ENCODE peak calls at places on chromosomes 16 and 17, in four cellular contexts. Q, I, T and P are unnamed samples.
A peak's percentile ranks its signal among the peaks of the same experiment; 100 is the strongest.

GRCh38 chr17:46108550-46109110 is 84.6 kb downstream of the KANSL1 start:
- DNase-seq in T (no peak), I (no peak), Q (peak; percentile 61), P (no peak)

GRCh38 chr17:78609198-78609597 is 32.0 kb upstream of the DNAH17 start:
- DNase-seq in I (no peak), T (no peak), Q (no peak), P (no peak)

GRCh38 chr16:70701998-70702397 is 16.1 kb upstream of the MTSS2 start:
- DNase-seq in I (no peak), Q (no peak), T (no peak), P (no peak)

GRCh38 chr16:56347166-56347565 is 78.2 kb downstream of the AMFR start:
- DNase-seq in T (no peak), Q (no peak), I (no peak), P (no peak)

GRCh38 chr17:1709403-1709891 is 730 bp downstream of the TLCD2 start:
- DNase-seq in T (no peak), Q (no peak), I (no peak), P (no peak)

GRCh38 chr16:12901597-12902436 is at the start of gene SHISA9:
- DNase-seq in Q (no peak), T (no peak), I (no peak), P (no peak)

GRCh38 chr17:42519546-42520444 is 16.2 kb upstream of the NAGLU start:
- DNase-seq in I (no peak), T (peak; percentile 51), Q (peak; percentile 90), P (peak; percentile 63)

GRCh38 chr17:14429084-14429483 is 128.2 kb downstream of the HS3ST3B1 start:
- DNase-seq in I (no peak), Q (no peak), T (no peak), P (no peak)

GRCh38 chr16:12708266-12708665 is 95.4 kb downstream of the CPPED1 start:
- DNase-seq in I (no peak), Q (no peak), T (no peak), P (no peak)

GRCh38 chr16:13873835-13874438 is 46.0 kb upstream of the ERCC4 start:
- DNase-seq in Q (peak; percentile 60), T (no peak), I (no peak), P (peak; percentile 67)

GRCh38 chr16:83363521-83363920 is 444.3 kb upstream of the HSBP1 start:
- DNase-seq in I (no peak), Q (no peak), T (no peak), P (no peak)

GRCh38 chr17:61403846-61404701 is 4.4 kb downstream of the TBX2 start:
- DNase-seq in T (no peak), I (no peak), Q (no peak), P (no peak)

GRCh38 chr16:3017262-3017805 is 649 bp downstream of the CLDN6 start:
- DNase-seq in Q (no peak), T (no peak), I (no peak), P (no peak)

GRCh38 chr16:27337024-27337423 is 23.2 kb downstream of the IL4R start:
- DNase-seq in Q (no peak), T (no peak), I (no peak), P (no peak)

GRCh38 chr17:28347261-28347891 is 10.0 kb downstream of the POLDIP2 start:
- DNase-seq in I (no peak), Q (no peak), T (no peak), P (no peak)

GRCh38 chr17:34095101-34095500 is 160.0 kb upstream of the CCL2 start:
- DNase-seq in I (no peak), Q (no peak), T (no peak), P (no peak)

GRCh38 chr17:61806081-61806828 is 57.1 kb downstream of the BRIP1 start:
- DNase-seq in T (no peak), I (no peak), Q (no peak), P (no peak)

GRCh38 chr17:60971515-60972369 is 294.1 kb downstream of the BCAS3 start:
- DNase-seq in I (peak; percentile 4), Q (peak; percentile 56), T (peak; percentile 5), P (peak; percentile 13)

GRCh38 chr17:74987909-74988711 is 678 bp downstream of the CDR2L start:
- DNase-seq in T (no peak), I (no peak), Q (no peak), P (no peak)

GRCh38 chr17:72575542-72576233 is 454.9 kb downstream of the SOX9 start:
- DNase-seq in I (no peak), Q (peak; percentile 72), T (no peak), P (no peak)

GRCh38 chr16:72561-73537 is at the start of gene RHBDF1:
- DNase-seq in I (no peak), Q (no peak), T (no peak), P (no peak)

GRCh38 chr16:68416057-68417046 is 32.0 kb downstream of the SMPD3 start:
- DNase-seq in T (no peak), Q (no peak), I (no peak), P (no peak)

GRCh38 chr17:8606415-8606814 is 24.1 kb downstream of the MYH10 start:
- DNase-seq in T (no peak), Q (no peak), I (no peak), P (no peak)

GRCh38 chr17:58702708-58703107 is 10.3 kb downstream of the RAD51C start:
- DNase-seq in I (no peak), Q (no peak), T (no peak), P (no peak)

GRCh38 chr17:40563371-40564052 is 1.8 kb downstream of the CCR7 start:
- DNase-seq in Q (no peak), T (no peak), I (no peak), P (no peak)

GRCh38 chr17:50834786-50835562 is 412 bp upstream of the WFIKKN2 start:
- DNase-seq in T (no peak), I (no peak), Q (no peak), P (no peak)

GRCh38 chr17:74373838-74374606 is 6.7 kb downstream of the GPR142 start:
- DNase-seq in Q (peak; percentile 95), T (no peak), I (no peak), P (no peak)

GRCh38 chr16:3971261-3971660 is 90.7 kb upstream of the CREBBP start:
- DNase-seq in I (peak; percentile 1), T (no peak), Q (no peak), P (no peak)

GRCh38 chr16:21026846-21027245 is 123.8 kb downstream of the DNAH3 start:
- DNase-seq in I (no peak), Q (no peak), T (no peak), P (no peak)

GRCh38 chr17:65601881-65602280 is 40.4 kb upstream of the AXIN2 start:
- DNase-seq in Q (no peak), I (no peak), T (no peak), P (no peak)

GRCh38 chr16:81451753-81452680 is 7.4 kb downstream of the CMIP start:
- DNase-seq in I (no peak), Q (peak; percentile 99), T (no peak), P (no peak)

GRCh38 chr17:81631482-81631881 is 5.4 kb downstream of the NPLOC4 start:
- DNase-seq in Q (no peak), T (no peak), I (no peak), P (no peak)

GRCh38 chr17:81636505-81637288 is at the start of the genes NPLOC4 and TSPAN10:
- DNase-seq in I (peak; percentile 49), Q (peak; percentile 71), T (peak; percentile 58), P (peak; percentile 64)

GRCh38 chr17:81638683-81639082 is 1.7 kb downstream of the TSPAN10 start:
- DNase-seq in T (no peak), I (no peak), Q (no peak), P (no peak)

GRCh38 chr17:81635973-81636504 is 873 bp downstream of the NPLOC4 start:
- DNase-seq in Q (no peak), I (no peak), T (no peak), P (no peak)

DNA sequence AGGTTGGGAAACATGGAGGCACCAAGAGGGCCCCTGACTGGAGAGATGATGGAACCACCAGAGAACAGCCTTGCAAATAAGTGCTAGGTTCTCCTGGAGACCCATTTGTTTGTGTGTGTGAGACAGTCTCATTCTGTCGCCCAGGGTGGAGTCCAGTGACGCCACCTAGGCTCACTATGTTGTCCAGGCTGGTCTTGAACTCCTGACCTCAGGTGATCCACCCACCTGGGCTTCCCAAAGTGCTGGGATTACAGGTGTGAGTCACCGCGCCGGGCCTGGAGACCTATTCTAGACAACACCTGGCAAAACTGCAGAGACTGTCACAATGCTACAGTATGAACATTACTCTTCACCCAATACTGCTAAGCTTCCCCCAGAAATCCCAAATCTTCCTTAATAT is 1.5 kb downstream of the NPLOC4 start:
- DNase-seq in I (no peak), Q (no peak), T (no peak), P (no peak)
- TF ChIP-seq YY1 in I (no peak), Q (no peak), T (no peak), P (no peak)

GRCh38 chr16:30355954-30356308 is 823 bp upstream of the CD2BP2 start:
- DNase-seq in Q (no peak), T (no peak), I (no peak), P (no peak)
- H3K4me3 ChIP-seq in Q (peak overlapping the region; percentile 88), T (peak overlapping the region; percentile 51), I (peak overlapping the region; percentile 94), P (peak overlapping the region; percentile 88)

DNA sequence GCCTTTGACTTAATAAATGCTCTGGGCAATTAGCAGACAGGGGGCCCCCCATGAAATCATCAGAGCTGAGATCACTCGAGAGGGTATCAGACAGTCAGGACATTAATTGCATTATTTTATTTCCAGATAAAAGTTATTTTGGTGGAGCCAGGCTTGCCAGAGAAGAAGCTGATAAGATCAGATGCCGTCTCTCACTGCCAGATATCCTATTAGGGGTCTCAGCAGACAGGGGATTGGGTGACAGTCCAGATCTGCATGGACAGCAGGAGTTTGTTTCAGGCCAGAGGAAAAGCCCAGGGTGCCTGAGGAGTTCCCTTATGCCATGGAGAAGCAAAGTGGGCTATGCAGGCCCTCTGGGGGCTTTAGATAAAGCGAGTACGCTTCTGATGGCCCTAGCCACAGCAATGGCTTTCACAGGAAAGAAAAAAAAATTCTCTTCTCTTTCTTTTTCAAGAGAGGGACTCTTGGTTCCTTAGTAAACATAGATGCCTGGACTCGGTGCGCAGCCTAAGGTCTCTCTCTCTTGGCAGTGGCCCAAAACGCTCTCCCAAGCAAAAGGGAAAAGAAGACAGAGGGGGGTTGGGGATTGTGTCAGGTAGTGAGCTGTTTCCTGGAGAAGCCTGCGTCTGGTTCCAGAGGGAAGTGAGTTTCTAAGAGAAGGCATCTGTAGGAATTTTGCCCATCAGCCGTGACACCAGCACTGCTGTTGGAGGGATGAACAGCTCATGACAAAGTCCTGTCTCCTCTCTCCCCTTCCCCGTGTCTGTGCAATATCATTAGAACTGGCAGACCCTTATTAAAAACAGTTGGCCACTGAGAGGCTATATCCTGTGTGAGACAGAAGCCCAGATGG is 166.4 kb upstream of the FOXF1 start:
- DNase-seq in Q (no peak), T (no peak), I (no peak), P (no peak)
- TF ChIP-seq SUZ12 in Q (no peak), T (no peak), I (no peak), P (no peak)

DNA sequence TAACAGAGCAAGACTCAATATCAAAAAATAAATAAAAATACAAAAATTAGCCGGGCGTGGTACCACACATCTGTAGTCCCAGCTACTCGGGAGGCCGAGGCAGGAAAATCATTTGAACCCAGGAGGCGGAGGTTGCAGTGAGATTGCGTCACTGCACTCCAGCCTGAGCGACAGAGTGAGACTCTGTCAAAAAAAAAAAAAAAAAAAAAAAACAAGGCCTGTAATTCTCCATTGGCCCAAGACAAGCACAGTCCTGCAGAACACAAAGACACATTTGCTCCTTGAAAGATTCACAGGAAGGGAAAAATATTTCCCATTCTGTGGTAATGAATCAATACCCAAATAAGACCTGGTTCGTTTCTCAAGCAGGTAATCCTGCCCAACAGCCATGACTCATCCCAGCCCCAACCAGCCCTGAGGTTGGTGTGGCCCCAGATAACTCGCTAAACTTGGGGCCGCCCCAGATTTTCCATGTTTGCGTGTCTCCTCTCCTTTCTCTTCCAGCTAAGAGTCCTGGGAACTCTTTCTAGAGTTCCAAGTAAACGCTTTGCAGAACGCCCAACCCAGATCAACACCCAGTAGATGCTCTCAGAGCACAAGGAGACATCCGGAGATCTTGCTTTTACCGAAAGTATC is 40.3 kb upstream of the SNN start:
- DNase-seq in I (no peak), T (no peak), Q (no peak), P (no peak)
- TF ChIP-seq YY1 in I (no peak), T (no peak), Q (no peak), P (no peak)